ENCODE peak calls at places on chromosomes 16 and 17, in five cellular contexts. H is Peyer's patch; B is fibroblast of lung; L is right cardiac atrium; O is CD8-positive, alpha-beta memory T cell. Q is an unnamed sample. For H3K9me3, the result is how much of the 10 kb centered on the place peaks cover.

GRCh38 chr17:83152745-83153611 is 73.6 kb downstream of the METRNL start:
- DNase-seq in L (peak), B (no peak), H (peak), O (no peak), Q (no peak)

GRCh38 chr17:73782641-73783381 is 138.6 kb upstream of the SDK2 start:
- DNase-seq in L (no peak), H (no peak), O (no peak), B (no peak), Q (no peak)

GRCh38 chr17:80845121-80845862 is 146.3 kb upstream of the CHMP6 start:
- DNase-seq in B (no peak), H (peak), L (no peak), O (no peak), Q (no peak)

GRCh38 chr16:50272111-50272571 is 5.8 kb downstream of the ADCY7 start:
- DNase-seq in H (peak), L (peak), B (no peak), O (no peak), Q (no peak)

GRCh38 chr17:80671823-80672105 is 127.1 kb downstream of the RPTOR start:
- DNase-seq in B (no peak), H (no peak), O (no peak), L (no peak), Q (no peak)

GRCh38 chr16:11946433-11946832 is 4.6 kb upstream of the NPIPB2 start:
- DNase-seq in L (no peak), B (peak), O (no peak), H (no peak), Q (no peak)

GRCh38 chr17:29102046-29102445 is 59.1 kb downstream of the PIPOX start:
- DNase-seq in B (no peak), L (no peak), O (no peak), H (no peak), Q (no peak)

GRCh38 chr16:49049191-49049590 is 232.4 kb downstream of the CBLN1 start:
- DNase-seq in B (no peak), O (no peak), H (no peak), L (no peak), Q (no peak)

GRCh38 chr16:13594798-13595197 is 325.2 kb upstream of the ERCC4 start:
- DNase-seq in B (no peak), O (no peak), L (no peak), H (no peak), Q (no peak)

GRCh38 chr17:74569392-74570003 is 2.2 kb upstream of the CD300H start:
- DNase-seq in B (peak), H (no peak), L (peak), O (no peak), Q (peak)

GRCh38 chr17:46180895-46181279 is 12.3 kb downstream of the KANSL1 start:
- DNase-seq in H (no peak), L (no peak), O (no peak), B (no peak), Q (no peak)

DNA sequence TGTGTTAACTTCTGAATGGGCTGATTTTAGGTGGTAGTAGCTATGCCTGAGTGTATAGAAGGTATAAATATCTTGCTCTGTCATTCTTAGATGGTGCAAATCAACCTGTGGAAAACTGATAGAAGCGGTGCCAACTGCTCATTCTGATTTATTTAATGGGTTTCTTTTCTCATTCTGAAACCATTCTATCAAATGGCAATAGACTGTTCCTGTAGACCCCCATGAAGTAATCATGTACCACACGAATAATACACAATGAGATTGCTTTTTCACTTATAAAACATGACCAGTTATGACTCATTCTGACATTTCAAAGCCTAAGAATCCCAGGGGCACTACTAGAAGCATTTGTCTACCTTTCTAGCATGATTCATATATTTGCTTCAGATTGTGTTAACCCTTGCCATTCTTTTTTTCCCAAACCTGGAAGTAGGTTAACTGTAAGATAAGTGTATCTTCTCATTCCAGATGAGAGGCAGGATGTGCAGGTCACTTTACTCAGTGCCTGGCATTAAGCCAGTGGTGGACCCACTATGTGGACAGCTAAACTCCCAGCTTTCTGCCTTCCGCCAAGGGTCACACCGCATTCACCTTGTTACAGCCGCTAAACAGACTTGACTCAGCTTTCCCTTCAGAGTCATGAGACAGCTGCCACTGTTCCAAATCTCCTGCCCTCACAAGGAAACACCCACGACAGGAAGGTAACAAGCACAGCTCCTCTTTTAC is 16.4 kb upstream of the SLC16A11 start:
- DNase-seq in B (peak), H (no peak), L (no peak), O (no peak), Q (peak)
- H3K27ac ChIP-seq in B (no peak), H (no peak), L (no peak), O (no peak), Q (no peak)

DNA sequence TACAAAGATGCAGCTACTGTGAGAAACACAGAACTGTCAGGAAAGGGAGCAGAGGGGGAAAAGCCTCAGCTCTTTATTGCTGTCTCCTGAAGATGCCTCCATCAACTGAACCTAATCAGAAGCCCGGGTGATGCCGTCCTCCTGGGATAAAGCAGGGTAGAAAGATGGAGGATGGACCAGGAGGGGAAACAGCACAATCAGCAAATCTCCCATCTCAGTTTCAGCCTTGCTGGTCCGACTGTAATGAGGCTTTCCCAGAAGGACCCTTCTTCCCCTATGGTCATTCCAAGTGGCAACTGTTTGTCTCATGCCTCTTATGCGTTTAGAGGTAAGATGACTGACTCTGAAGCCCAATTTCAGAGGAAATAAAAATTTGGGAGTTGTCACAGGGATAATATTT is 24.3 kb downstream of the ZFP1 start:
- DNase-seq in L (no peak), B (no peak), O (no peak), H (no peak), Q (no peak)
- H3K9me3 ChIP-seq in L (under half), B (under half), O (half or more), H (under half), Q (half or more)

GRCh38 chr17:20981046-20981920 is 61.5 kb downstream of the USP22 start:
- DNase-seq in B (no peak), H (no peak), L (no peak), O (no peak), Q (no peak)
- H3K4me3 ChIP-seq in B (no peak), H (no peak), L (no peak), O (no peak), Q (no peak)

GRCh38 chr17:20179031-20179430 is 169.9 kb downstream of the SPECC1 start:
- DNase-seq in H (no peak), L (no peak), O (no peak), B (no peak), Q (no peak)

GRCh38 chr17:20189322-20189721 is 180.2 kb downstream of the SPECC1 start:
- DNase-seq in H (no peak), L (no peak), B (peak), O (no peak), Q (no peak)

GRCh38 chr17:20187049-20187448 is 177.9 kb downstream of the SPECC1 start:
- DNase-seq in O (no peak), L (no peak), B (peak), H (no peak), Q (no peak)

GRCh38 chr17:20184977-20185619 is 175.9 kb downstream of the SPECC1 start:
- DNase-seq in O (no peak), B (peak), L (no peak), H (no peak), Q (no peak)

DNA sequence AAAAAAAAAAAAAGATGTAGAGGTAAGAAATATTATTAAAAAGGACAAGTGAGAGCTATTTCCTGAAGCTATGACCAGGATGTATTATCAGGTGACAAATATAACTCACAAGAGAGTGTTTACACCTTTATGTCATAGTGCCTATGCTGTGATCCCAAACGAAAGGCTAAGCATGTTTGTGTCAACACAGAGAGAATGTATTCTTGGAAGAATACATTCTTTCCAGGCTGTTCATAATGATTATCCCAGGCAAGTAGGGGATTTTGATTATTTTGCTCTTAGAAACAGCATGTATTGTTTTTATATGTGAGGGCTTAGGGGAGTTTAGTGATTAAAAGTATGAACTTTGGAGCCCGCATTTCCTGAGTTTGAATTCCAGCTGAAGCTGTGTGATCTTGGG is 175.0 kb downstream of the SPECC1 start:
- DNase-seq in B (peak), H (no peak), O (no peak), L (no peak), Q (no peak)
- H3K27ac ChIP-seq in B (no peak), H (no peak), O (no peak), L (no peak), Q (no peak)

GRCh38 chr16:35410438-35410837 is 1951.0 kb downstream of the TP53TG3F start:
- DNase-seq in O (no peak), B (no peak), L (no peak), H (no peak), Q (no peak)

GRCh38 chr16:35409503-35409902 is 1950.1 kb downstream of the TP53TG3F start:
- DNase-seq in L (no peak), B (no peak), O (no peak), H (no peak), Q (no peak)

GRCh38 chr16:35411156-35411555 is 1951.7 kb downstream of the TP53TG3F start:
- DNase-seq in O (no peak), B (no peak), H (no peak), L (no peak), Q (no peak)

GRCh38 chr16:35414563-35414962 is 1955.2 kb downstream of the TP53TG3F start:
- DNase-seq in O (no peak), L (no peak), B (no peak), H (no peak), Q (no peak)

GRCh38 chr16:35414139-35414538 is 1954.7 kb downstream of the TP53TG3F start:
- DNase-seq in L (no peak), H (no peak), O (no peak), B (no peak), Q (no peak)
- H3K9me3 ChIP-seq in L (under half), H (under half), O (under half), B (under half), Q (under half)

GRCh38 chr17:30382345-30382744 is 3.6 kb downstream of the CPD start:
- DNase-seq in B (no peak), O (no peak), H (no peak), L (no peak), Q (no peak)
- H3K4me3 ChIP-seq in B (no peak), O (no peak), H (no peak), L (no peak), Q (no peak)

GRCh38 chr16:4593069-4593468 is 21.6 kb downstream of the UBALD1 start:
- DNase-seq in O (no peak), H (no peak), L (no peak), B (no peak), Q (no peak)
- H3K27ac ChIP-seq in O (no peak), H (no peak), L (no peak), B (no peak), Q (no peak)

DNA sequence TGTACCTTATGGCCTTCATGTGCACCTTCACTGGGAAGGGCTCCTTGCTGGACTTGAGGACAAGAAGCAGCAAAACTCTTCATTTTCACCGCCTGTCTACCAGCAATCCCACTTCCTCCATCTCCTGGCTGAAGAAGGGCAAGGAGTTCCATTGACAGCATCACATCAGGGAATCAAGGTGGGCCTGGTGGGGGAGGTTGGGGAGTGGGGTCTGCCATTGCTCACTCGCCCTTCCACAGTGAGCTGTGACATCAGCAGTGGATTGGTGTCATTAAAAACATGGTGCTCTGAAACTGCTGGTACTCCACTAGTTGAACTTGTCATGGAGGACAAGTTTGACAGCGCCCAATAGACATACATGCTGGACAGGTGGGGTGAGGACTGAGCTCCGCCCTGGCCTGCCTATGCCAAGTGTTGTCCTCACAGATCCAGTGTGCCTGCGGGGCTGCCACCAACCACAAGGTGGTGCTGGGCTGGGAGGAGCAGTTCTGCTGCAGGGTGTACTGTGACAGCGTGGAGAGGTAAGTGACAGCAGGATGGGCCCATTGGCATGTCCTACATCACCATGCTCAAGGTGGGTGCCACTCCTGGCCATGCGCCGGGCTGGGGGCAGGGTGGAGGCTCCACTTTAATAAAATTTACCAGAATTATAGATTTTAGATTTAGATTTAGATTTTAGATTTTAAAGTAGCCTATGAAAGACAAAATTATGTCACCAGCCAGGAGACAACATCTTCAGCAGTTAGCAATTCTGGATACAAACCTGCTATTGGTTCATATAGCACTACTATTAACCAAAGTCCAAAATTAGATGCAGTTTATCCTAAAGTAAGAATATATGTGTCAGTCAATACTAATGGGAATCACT is 1729.1 kb downstream of the TP53TG3F start:
- DNase-seq in L (no peak), O (no peak), H (no peak), B (no peak), Q (no peak)
- H3K9me3 ChIP-seq in L (under half), O (under half), H (under half), B (under half), Q (half or more)

GRCh38 chr17:58338454-58338841 is 9.9 kb upstream of the TSPOAP1 start:
- DNase-seq in L (no peak), O (no peak), H (no peak), B (no peak), Q (no peak)
- H3K4me3 ChIP-seq in L (no peak), O (peak), H (peak), B (no peak), Q (no peak)

Q was measured in A673.